ENCODE peak calls at places on chromosomes 13 and 19, in nine cellular contexts. N is mesendoderm; W is activated naive CD8-positive, alpha-beta T cell treated with anti-CD3 and anti-CD28 coated beads, Interleukin-2, amount 50 U/mL, for 24 hours; I is ovary; O is amniotic stem cell; Z is H1; U is AML-193; Q is stimulated activated CD4-positive, alpha-beta T cell treated with anti-CD3 and anti-CD28 coated beads, TNF-alpha, amount 100 ng/mL, for 48 hours; V is activated B cell treated with CpG ODN at 0.5 μM for 24 hours. D is an unnamed sample.

GRCh38 chr13:87669379-87669978 is 1.7 kb upstream of the SLITRK5 start:
- DNase-seq in N (peak; percentile 51), W (no peak), I (no peak), O (no peak), Z (no peak), U (peak; percentile 65), Q (no peak), V (no peak), D (no peak)

GRCh38 chr19:50272263-50272897 is 56.8 kb downstream of the KCNC3 start:
- DNase-seq in N (no peak), W (no peak), I (no peak), O (no peak), Z (no peak), U (no peak), Q (no peak), V (no peak), D (no peak)

GRCh38 chr19:45782820-45783785 is 813 bp upstream of the DMPK start:
- DNase-seq in N (no peak), W (no peak), I (peak; percentile 76), O (peak; percentile 81), Z (no peak), U (no peak), Q (no peak), V (no peak), D (no peak)

GRCh38 chr19:30978639-30979038 is 370.6 kb downstream of the TSHZ3 start:
- DNase-seq in N (no peak), W (no peak), I (no peak), O (no peak), Z (no peak), U (no peak), Q (no peak), V (no peak), D (no peak)

GRCh38 chr13:75359266-75359665 is 122.7 kb downstream of the TBC1D4 start:
- DNase-seq in N (peak; percentile 89), W (no peak), I (no peak), O (peak; percentile 80), Z (no peak), U (no peak), Q (no peak), V (no peak), D (no peak)

GRCh38 chr19:19816679-19817078 is 4.9 kb downstream of the ZNF506 start:
- DNase-seq in N (peak; percentile 17), W (no peak), I (no peak), O (no peak), Z (no peak), U (no peak), Q (no peak), V (no peak), D (no peak)

GRCh38 chr13:30711375-30711774 is 24.0 kb upstream of the ALOX5AP start:
- DNase-seq in N (no peak), W (no peak), I (no peak), O (no peak), Z (no peak), U (no peak), Q (no peak), V (no peak), D (peak; percentile 24)

GRCh38 chr13:79455331-79455730 is 25.6 kb upstream of the NDFIP2 start:
- DNase-seq in N (peak; percentile 75), W (no peak), I (no peak), O (no peak), Z (no peak), U (no peak), Q (no peak), V (no peak), D (no peak)

GRCh38 chr19:46979770-46980105 is 39.9 kb upstream of the NPAS1 start:
- DNase-seq in N (peak; percentile 48), W (no peak), I (no peak), O (no peak), Z (no peak), U (no peak), Q (no peak), V (no peak), D (no peak)

GRCh38 chr13:47908200-47908902 is 92.7 kb downstream of the SUCLA2 start:
- DNase-seq in N (no peak), W (no peak), I (no peak), O (no peak), Z (no peak), U (no peak), Q (no peak), V (no peak), D (no peak)

GRCh38 chr13:19888799-19889198 is 25.4 kb upstream of the ZMYM5 start:
- DNase-seq in N (no peak), W (no peak), I (no peak), O (no peak), Z (no peak), U (peak; percentile 56), Q (no peak), V (no peak), D (no peak)

GRCh38 chr19:41064974-41065569 is 23.2 kb upstream of the CYP2A13 start:
- DNase-seq in N (peak; percentile 70), W (no peak), I (no peak), O (no peak), Z (no peak), U (no peak), Q (no peak), V (no peak), D (no peak)

GRCh38 chr19:48511800-48512503 is at the start of gene LMTK3:
- DNase-seq in N (peak; percentile 83), W (peak; percentile 74), I (peak; percentile 33), O (no peak), Z (peak; percentile 82), U (no peak), Q (no peak), V (no peak), D (peak; percentile 57)

GRCh38 chr13:28239374-28239773 is 101.0 kb downstream of the PAN3 start:
- DNase-seq in N (no peak), W (no peak), I (no peak), O (no peak), Z (no peak), U (no peak), Q (no peak), V (no peak), D (no peak)